ENCODE peak calls at places on chromosomes 6 and 20, in five cellular contexts. U, T, I, J and L are unnamed samples.

GRCh38 chr20:7330850-7331249 is 563.4 kb downstream of the BMP2 start:
- DNase-seq in U (no peak), T (no peak), I (no peak), J (no peak), L (no peak)

GRCh38 chr6:44034931-44035345 is 92.3 kb downstream of the MRPL14 start:
- DNase-seq in U (no peak), T (no peak), I (no peak), J (no peak), L (no peak)

GRCh38 chr6:13445005-13445743 is 42.2 kb downstream of the GFOD1 start:
- DNase-seq in U (no peak), T (no peak), I (no peak), J (peak), L (peak)

GRCh38 chr6:95176322-95176721 is 401.0 kb upstream of the MANEA start:
- DNase-seq in U (no peak), T (no peak), I (no peak), J (no peak), L (no peak)

GRCh38 chr6:53658992-53659391 is 6.6 kb downstream of the KLHL31 start:
- DNase-seq in U (no peak), T (no peak), I (no peak), J (no peak), L (no peak)

GRCh38 chr6:1809359-1809988 is 199.8 kb downstream of the FOXC1 start:
- DNase-seq in U (no peak), T (no peak), I (no peak), J (no peak), L (no peak)

GRCh38 chr6:45724511-45724910 is 291.1 kb downstream of the CLIC5 start:
- DNase-seq in U (peak), T (no peak), I (peak), J (no peak), L (no peak)

GRCh38 chr6:26249709-26249958 is 115.4 kb upstream of the BTN3A2 start:
- DNase-seq in U (no peak), T (no peak), I (no peak), J (no peak), L (peak)

GRCh38 chr20:3313681-3314080 is 74.7 kb upstream of the SLC4A11 start:
- DNase-seq in U (no peak), T (peak), I (no peak), J (no peak), L (no peak)

GRCh38 chr6:24761851-24762250 is 12.9 kb upstream of the GMNN start:
- DNase-seq in U (no peak), T (no peak), I (no peak), J (no peak), L (no peak)